ENCODE peak calls at places on chromosomes 5 and 9, in four cellular contexts. D is GM12878, V is A549, X is HepG2. K is an unnamed sample.

GRCh38 chr9:106305428-106306133 is 557.4 kb upstream of the ZNF462 start:
- DNase-seq in D (no peak), X (no peak), V (no peak), K (no peak)

GRCh38 chr5:143833179-143833578 is 21.2 kb downstream of the HMHB1 start:
- DNase-seq in X (no peak), D (no peak), V (no peak), K (no peak)

GRCh38 chr5:25500635-25501034 is 855.9 kb upstream of the CDH10 start:
- DNase-seq in V (no peak), D (no peak), X (no peak), K (no peak)

GRCh38 chr9:116662633-116663032 is 24.5 kb upstream of the TRIM32 start:
- DNase-seq in D (no peak), X (no peak), V (no peak), K (no peak)

GRCh38 chr5:116340799-116341198 is 233.8 kb downstream of the SEMA6A start:
- DNase-seq in D (no peak), V (no peak), X (no peak), K (no peak)

GRCh38 chr5:74206571-74207550 is 433.7 kb downstream of the ENC1 start:
- DNase-seq in D (no peak), X (no peak), V (no peak), K (no peak)

GRCh38 chr5:101943784-101944183 is 352.3 kb downstream of the SLCO4C1 start:
- DNase-seq in V (no peak), X (no peak), D (no peak), K (no peak)

GRCh38 chr5:137611011-137611580 is 112.0 kb upstream of the SPOCK1 start:
- DNase-seq in X (no peak), D (no peak), V (no peak), K (no peak)

GRCh38 chr9:19161257-19162025 is 34.1 kb upstream of the PLIN2 start:
- DNase-seq in D (peak; percentile 74), X (peak; percentile 100), V (peak; percentile 69), K (peak; percentile 20)

GRCh38 chr5:16675747-16676255 is 59.0 kb upstream of the RETREG1 start:
- DNase-seq in D (no peak), X (no peak), V (no peak), K (no peak)

GRCh38 chr5:72988769-72989168 is 32.9 kb downstream of the FCHO2 start:
- DNase-seq in X (no peak), V (no peak), D (no peak), K (no peak)

GRCh38 chr5:176514244-176514918 is 22.8 kb downstream of the RNF44 start:
- DNase-seq in D (no peak), V (no peak), X (no peak), K (peak; percentile 38)

GRCh38 chr5:76524101-76524835 is 98.9 kb downstream of the F2RL2 start:
- DNase-seq in X (no peak), V (no peak), D (no peak), K (no peak)

GRCh38 chr9:134365791-134366222 is 39.6 kb downstream of the RXRA start:
- DNase-seq in D (no peak), X (no peak), V (peak; percentile 55), K (peak; percentile 67)
- TF ChIP-seq MYC in D (no peak), X (no peak), V (no peak), K (no peak)

DNA sequence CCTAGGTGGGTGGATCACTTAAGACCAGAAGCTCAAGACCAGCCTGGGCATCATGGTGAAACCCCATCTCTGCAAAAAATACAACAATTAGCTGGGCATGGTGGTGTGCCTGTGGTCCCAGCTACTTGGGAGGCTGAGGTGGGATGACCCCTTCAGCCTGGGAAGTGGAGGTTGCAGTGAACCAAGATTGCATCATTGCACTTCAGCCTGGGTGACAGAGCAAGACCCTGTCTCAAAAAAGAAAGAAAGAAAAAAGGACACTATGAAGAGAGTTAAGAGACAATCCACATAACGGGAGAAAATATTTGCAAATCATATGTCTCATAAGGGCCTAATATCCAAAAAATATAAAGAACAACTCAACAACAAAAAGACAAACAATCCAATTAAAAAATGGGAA is 57.9 kb downstream of the NDST1 start:
- DNase-seq in D (no peak), X (no peak), V (no peak), K (no peak)
- TF ChIP-seq CHD2 in D (no peak), X (no peak), V (no peak), K (no peak)

GRCh38 chr9:112032009-112032408 is 135.4 kb downstream of the UGCG start:
- DNase-seq in V (no peak), D (peak; percentile 97), X (no peak), K (no peak)

GRCh38 chr9:112034216-112034611 is 137.6 kb downstream of the UGCG start:
- DNase-seq in D (no peak), V (no peak), X (no peak), K (no peak)

GRCh38 chr9:112031400-112031799 is 134.8 kb downstream of the UGCG start:
- DNase-seq in D (no peak), X (no peak), V (no peak), K (no peak)

GRCh38 chr9:112033237-112034215 is 136.9 kb downstream of the UGCG start:
- DNase-seq in D (peak; percentile 78), V (no peak), X (peak; percentile 30), K (no peak)

DNA sequence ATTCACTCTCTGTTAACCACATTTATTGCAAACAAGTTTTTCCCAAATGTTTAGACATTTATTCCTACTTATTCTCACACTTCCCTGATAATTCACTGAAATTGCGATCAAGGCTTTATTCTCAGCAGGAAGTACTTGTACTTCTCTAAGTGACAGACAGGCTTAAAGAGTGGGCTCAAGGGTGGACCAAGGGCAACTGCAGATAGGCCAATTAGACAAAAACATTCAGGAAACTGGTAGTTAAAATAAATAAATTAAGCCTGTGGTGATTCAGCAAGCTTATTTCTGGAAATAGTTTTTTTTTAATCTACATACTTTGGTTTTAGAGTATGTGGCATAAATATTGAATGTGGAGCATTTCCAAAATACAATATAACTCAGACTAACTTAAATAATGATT is 136.1 kb downstream of the UGCG start:
- DNase-seq in X (no peak), V (no peak), D (no peak), K (no peak)
- TF ChIP-seq MAX in X (no peak), V (no peak), D (no peak), K (no peak)

GRCh38 chr9:88256216-88256615 is 117.9 kb upstream of the SPATA31C2 start:
- DNase-seq in V (no peak), X (no peak), D (no peak), K (no peak)
- TF ChIP-seq MYC in V (no peak), X (no peak), D (no peak), K (no peak)

DNA sequence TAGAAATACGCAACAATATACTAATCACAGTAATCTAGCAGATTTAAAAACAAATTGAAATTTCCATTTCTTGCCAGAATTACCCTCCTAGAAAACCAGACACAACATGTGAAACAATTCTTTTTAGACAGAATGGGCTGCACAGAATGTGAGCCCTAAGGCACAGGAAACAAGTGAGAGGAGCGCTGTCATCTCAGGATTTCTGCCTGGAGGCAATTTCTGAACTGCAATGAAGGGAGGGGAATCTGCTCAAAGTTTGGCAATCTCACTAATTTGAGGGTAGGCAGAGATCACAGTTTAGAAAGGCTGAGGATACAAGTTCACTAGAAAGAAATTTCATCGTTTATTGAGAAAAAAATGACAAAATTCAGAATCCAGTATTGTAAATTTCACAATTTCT is 70.3 kb downstream of the INIP start:
- DNase-seq in X (no peak), D (no peak), V (no peak), K (no peak)
- TF ChIP-seq CHD2 in X (no peak), D (no peak), V (no peak), K (no peak)

K was measured in K562.